ENCODE peak calls at places on chromosomes 12 and 14, in ten cellular contexts. One of them, this sample, is unnamed.
A peak's percentile ranks its signal among the peaks of the same experiment; 100 is the strongest.

GRCh38 chr12:10753066-10753465 is 29.9 kb upstream of the YBX3 start:
- DNase-seq in heart right ventricle: no peak
- DNase-seq in astrocyte: peak; percentile 76
- DNase-seq in heart left ventricle: no peak
- DNase-seq in colonic mucosa: no peak
- DNase-seq in left ventricle myocardium inferior: no peak
- DNase-seq in transverse colon: no peak
- DNase-seq in trophoblast cell: no peak
- DNase-seq in psoas muscle: no peak
- DNase-seq in kidney epithelial cell: peak; percentile 55
- DNase-seq in this sample: no peak

GRCh38 chr12:117339104-117339503 is 22.3 kb downstream of the NOS1 start:
- DNase-seq in heart right ventricle: no peak
- DNase-seq in astrocyte: no peak
- DNase-seq in heart left ventricle: no peak
- DNase-seq in colonic mucosa: no peak
- DNase-seq in left ventricle myocardium inferior: no peak
- DNase-seq in transverse colon: no peak
- DNase-seq in trophoblast cell: no peak
- DNase-seq in psoas muscle: no peak
- DNase-seq in kidney epithelial cell: no peak
- DNase-seq in this sample: no peak

GRCh38 chr12:26698186-26698585 is 134.8 kb downstream of the ITPR2 start:
- DNase-seq in heart right ventricle: no peak
- DNase-seq in astrocyte: no peak
- DNase-seq in heart left ventricle: no peak
- DNase-seq in colonic mucosa: no peak
- DNase-seq in left ventricle myocardium inferior: no peak
- DNase-seq in transverse colon: no peak
- DNase-seq in trophoblast cell: no peak
- DNase-seq in psoas muscle: no peak
- DNase-seq in kidney epithelial cell: no peak
- DNase-seq in this sample: no peak

GRCh38 chr12:68611094-68611818 is 557 bp downstream of the RAP1B start:
- DNase-seq in heart right ventricle: peak; percentile 78
- DNase-seq in astrocyte: peak; percentile 59
- DNase-seq in heart left ventricle: peak; percentile 69
- DNase-seq in colonic mucosa: peak; percentile 79
- DNase-seq in left ventricle myocardium inferior: peak; percentile 68
- DNase-seq in transverse colon: peak; percentile 71
- DNase-seq in trophoblast cell: no peak
- DNase-seq in psoas muscle: peak; percentile 82
- DNase-seq in kidney epithelial cell: no peak
- DNase-seq in this sample: peak; percentile 81

GRCh38 chr12:65765436-65765813 is 58.9 kb upstream of the HMGA2 start:
- DNase-seq in heart right ventricle: no peak
- DNase-seq in astrocyte: peak; percentile 96
- DNase-seq in heart left ventricle: no peak
- DNase-seq in colonic mucosa: no peak
- DNase-seq in left ventricle myocardium inferior: no peak
- DNase-seq in transverse colon: no peak
- DNase-seq in trophoblast cell: no peak
- DNase-seq in psoas muscle: no peak
- DNase-seq in kidney epithelial cell: no peak
- DNase-seq in this sample: no peak

GRCh38 chr14:22739423-22739822 is 27.1 kb upstream of the OXA1L start:
- DNase-seq in heart right ventricle: no peak
- DNase-seq in astrocyte: no peak
- DNase-seq in heart left ventricle: no peak
- DNase-seq in colonic mucosa: no peak
- DNase-seq in left ventricle myocardium inferior: no peak
- DNase-seq in transverse colon: no peak
- DNase-seq in trophoblast cell: peak; percentile 48
- DNase-seq in psoas muscle: no peak
- DNase-seq in kidney epithelial cell: peak; percentile 7
- DNase-seq in this sample: no peak

GRCh38 chr14:90287791-90288190 is 31.4 kb downstream of the PSMC1 start:
- DNase-seq in heart right ventricle: no peak
- DNase-seq in astrocyte: no peak
- DNase-seq in heart left ventricle: no peak
- DNase-seq in colonic mucosa: no peak
- DNase-seq in left ventricle myocardium inferior: no peak
- DNase-seq in transverse colon: no peak
- DNase-seq in trophoblast cell: no peak
- DNase-seq in psoas muscle: no peak
- DNase-seq in kidney epithelial cell: no peak
- DNase-seq in this sample: peak; percentile 40

GRCh38 chr12:1501695-1502440 is 92.5 kb downstream of the FBXL14 start:
- DNase-seq in heart right ventricle: no peak
- DNase-seq in astrocyte: no peak
- DNase-seq in heart left ventricle: no peak
- DNase-seq in colonic mucosa: no peak
- DNase-seq in left ventricle myocardium inferior: no peak
- DNase-seq in transverse colon: no peak
- DNase-seq in trophoblast cell: no peak
- DNase-seq in psoas muscle: no peak
- DNase-seq in kidney epithelial cell: no peak
- DNase-seq in this sample: no peak

GRCh38 chr14:70808023-70808401 is 1.3 kb downstream of the MAP3K9 start:
- DNase-seq in heart right ventricle: no peak
- DNase-seq in astrocyte: no peak
- DNase-seq in heart left ventricle: no peak
- DNase-seq in colonic mucosa: peak; percentile 65
- DNase-seq in left ventricle myocardium inferior: no peak
- DNase-seq in transverse colon: peak; percentile 65
- DNase-seq in trophoblast cell: no peak
- DNase-seq in psoas muscle: no peak
- DNase-seq in kidney epithelial cell: no peak
- DNase-seq in this sample: peak; percentile 65

GRCh38 chr12:9367828-9368227 is 159.6 kb upstream of the PZP start:
- DNase-seq in heart right ventricle: no peak
- DNase-seq in astrocyte: no peak
- DNase-seq in heart left ventricle: no peak
- DNase-seq in colonic mucosa: no peak
- DNase-seq in left ventricle myocardium inferior: no peak
- DNase-seq in transverse colon: no peak
- DNase-seq in trophoblast cell: no peak
- DNase-seq in psoas muscle: no peak
- DNase-seq in kidney epithelial cell: no peak
- DNase-seq in this sample: no peak

GRCh38 chr12:88723219-88723618 is 142.9 kb upstream of the KITLG start:
- DNase-seq in heart right ventricle: no peak
- DNase-seq in astrocyte: peak; percentile 5
- DNase-seq in heart left ventricle: no peak
- DNase-seq in colonic mucosa: no peak
- DNase-seq in left ventricle myocardium inferior: no peak
- DNase-seq in transverse colon: no peak
- DNase-seq in trophoblast cell: no peak
- DNase-seq in psoas muscle: no peak
- DNase-seq in kidney epithelial cell: no peak
- DNase-seq in this sample: no peak

GRCh38 chr12:78612224-78612623 is 252.3 kb upstream of the SYT1 start:
- DNase-seq in heart right ventricle: no peak
- DNase-seq in astrocyte: no peak
- DNase-seq in heart left ventricle: no peak
- DNase-seq in colonic mucosa: no peak
- DNase-seq in left ventricle myocardium inferior: no peak
- DNase-seq in transverse colon: no peak
- DNase-seq in trophoblast cell: no peak
- DNase-seq in psoas muscle: no peak
- DNase-seq in kidney epithelial cell: no peak
- DNase-seq in this sample: no peak

GRCh38 chr12:115456946-115457689 is 773.1 kb upstream of the TBX3 start:
- DNase-seq in heart right ventricle: no peak
- DNase-seq in astrocyte: no peak
- DNase-seq in heart left ventricle: no peak
- DNase-seq in colonic mucosa: no peak
- DNase-seq in left ventricle myocardium inferior: no peak
- DNase-seq in transverse colon: no peak
- DNase-seq in trophoblast cell: no peak
- DNase-seq in psoas muscle: no peak
- DNase-seq in kidney epithelial cell: no peak
- DNase-seq in this sample: no peak

GRCh38 chr14:81435048-81435577 is 35.0 kb upstream of the STON2 start:
- DNase-seq in heart right ventricle: no peak
- DNase-seq in astrocyte: no peak
- DNase-seq in heart left ventricle: no peak
- DNase-seq in colonic mucosa: no peak
- DNase-seq in left ventricle myocardium inferior: no peak
- DNase-seq in transverse colon: no peak
- DNase-seq in trophoblast cell: no peak
- DNase-seq in psoas muscle: no peak
- DNase-seq in kidney epithelial cell: no peak
- DNase-seq in this sample: no peak

GRCh38 chr14:37974421-37974820 is 233.3 kb upstream of the SSTR1 start:
- DNase-seq in heart right ventricle: no peak
- DNase-seq in astrocyte: no peak
- DNase-seq in heart left ventricle: no peak
- DNase-seq in colonic mucosa: no peak
- DNase-seq in left ventricle myocardium inferior: no peak
- DNase-seq in transverse colon: no peak
- DNase-seq in trophoblast cell: no peak
- DNase-seq in psoas muscle: no peak
- DNase-seq in kidney epithelial cell: no peak
- DNase-seq in this sample: no peak

GRCh38 chr14:78253986-78254385 is 83.8 kb downstream of the NRXN3 start:
- DNase-seq in heart right ventricle: no peak
- DNase-seq in astrocyte: peak; percentile 99
- DNase-seq in heart left ventricle: no peak
- DNase-seq in colonic mucosa: no peak
- DNase-seq in left ventricle myocardium inferior: no peak
- DNase-seq in transverse colon: no peak
- DNase-seq in trophoblast cell: no peak
- DNase-seq in psoas muscle: no peak
- DNase-seq in kidney epithelial cell: peak; percentile 90
- DNase-seq in this sample: no peak

GRCh38 chr12:130398089-130398848 is 60.6 kb downstream of the PIWIL1 start:
- DNase-seq in heart right ventricle: no peak
- DNase-seq in astrocyte: no peak
- DNase-seq in heart left ventricle: no peak
- DNase-seq in colonic mucosa: no peak
- DNase-seq in left ventricle myocardium inferior: peak; percentile 23
- DNase-seq in transverse colon: no peak
- DNase-seq in trophoblast cell: no peak
- DNase-seq in psoas muscle: no peak
- DNase-seq in kidney epithelial cell: no peak
- DNase-seq in this sample: no peak

GRCh38 chr12:110933326-110933974 is 13.1 kb upstream of the MYL2 start:
- DNase-seq in heart right ventricle: no peak
- DNase-seq in astrocyte: no peak
- DNase-seq in heart left ventricle: no peak
- DNase-seq in colonic mucosa: no peak
- DNase-seq in left ventricle myocardium inferior: no peak
- DNase-seq in transverse colon: no peak
- DNase-seq in trophoblast cell: no peak
- DNase-seq in psoas muscle: no peak
- DNase-seq in kidney epithelial cell: no peak
- DNase-seq in this sample: peak; percentile 39

DNA sequence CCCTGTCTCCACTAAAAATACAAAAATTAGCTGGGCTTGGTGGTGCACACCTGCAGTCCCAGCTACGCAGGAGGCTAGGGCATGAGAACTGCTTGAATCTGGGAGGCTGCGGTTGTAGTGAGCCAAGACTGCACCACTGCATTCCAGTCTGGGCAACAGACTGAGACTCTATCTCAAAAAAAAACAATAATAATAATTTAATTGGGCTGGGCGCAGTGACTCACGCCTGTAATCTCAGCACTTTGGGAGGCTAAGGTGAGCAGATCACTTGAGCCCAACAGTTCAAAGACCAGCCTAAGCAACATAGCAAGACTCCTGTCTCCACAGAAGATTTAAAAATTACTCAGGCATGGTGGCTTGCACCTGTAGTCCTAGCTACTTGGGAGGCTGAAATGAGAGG is 26.7 kb downstream of the CBX5 start:
- DNase-seq in heart right ventricle: no peak
- DNase-seq in astrocyte: no peak
- DNase-seq in heart left ventricle: no peak
- DNase-seq in colonic mucosa: no peak
- DNase-seq in left ventricle myocardium inferior: no peak
- DNase-seq in transverse colon: no peak
- DNase-seq in trophoblast cell: no peak
- DNase-seq in psoas muscle: no peak
- DNase-seq in kidney epithelial cell: no peak
- DNase-seq in this sample: no peak
- H3K36me3 ChIP-seq in heart right ventricle: peaks cover 68% of the 10 kb centered on the region
- H3K36me3 ChIP-seq in astrocyte: peaks cover 39% of the 10 kb centered on the region
- H3K36me3 ChIP-seq in heart left ventricle: peaks cover 62% of the 10 kb centered on the region
- H3K36me3 ChIP-seq in colonic mucosa: no peaks in the 10 kb centered on the region
- H3K36me3 ChIP-seq in left ventricle myocardium inferior: peaks cover 52% of the 10 kb centered on the region
- H3K36me3 ChIP-seq in transverse colon: peaks cover 18% of the 10 kb centered on the region
- H3K36me3 ChIP-seq in trophoblast cell: peaks cover 26% of the 10 kb centered on the region
- H3K36me3 ChIP-seq in psoas muscle: peaks cover 5% of the 10 kb centered on the region
- H3K36me3 ChIP-seq in kidney epithelial cell: peaks cover 1% of the 10 kb centered on the region
- H3K36me3 ChIP-seq in this sample: peaks cover 57% of the 10 kb centered on the region

GRCh38 chr12:122869207-122869973 is 26.5 kb downstream of the VPS37B start:
- DNase-seq in heart right ventricle: no peak
- DNase-seq in astrocyte: no peak
- DNase-seq in heart left ventricle: peak; percentile 9
- DNase-seq in colonic mucosa: no peak
- DNase-seq in left ventricle myocardium inferior: no peak
- DNase-seq in transverse colon: no peak
- DNase-seq in trophoblast cell: no peak
- DNase-seq in psoas muscle: no peak
- DNase-seq in kidney epithelial cell: no peak
- DNase-seq in this sample: no peak
- H3K36me3 ChIP-seq in heart right ventricle: peaks cover 49% of the 10 kb centered on the region
- H3K36me3 ChIP-seq in astrocyte: peaks cover 22% of the 10 kb centered on the region
- H3K36me3 ChIP-seq in heart left ventricle: peaks cover 64% of the 10 kb centered on the region
- H3K36me3 ChIP-seq in colonic mucosa: peaks cover 13% of the 10 kb centered on the region
- H3K36me3 ChIP-seq in left ventricle myocardium inferior: peaks cover 41% of the 10 kb centered on the region
- H3K36me3 ChIP-seq in transverse colon: no peaks in the 10 kb centered on the region
- H3K36me3 ChIP-seq in trophoblast cell: peaks cover 58% of the 10 kb centered on the region
- H3K36me3 ChIP-seq in psoas muscle: no peaks in the 10 kb centered on the region
- H3K36me3 ChIP-seq in kidney epithelial cell: peaks cover 4% of the 10 kb centered on the region
- H3K36me3 ChIP-seq in this sample: peaks cover 58% of the 10 kb centered on the region

GRCh38 chr14:54777395-54777794 is 125.2 kb downstream of the GCH1 start:
- DNase-seq in heart right ventricle: no peak
- DNase-seq in astrocyte: no peak
- DNase-seq in heart left ventricle: no peak
- DNase-seq in colonic mucosa: no peak
- DNase-seq in left ventricle myocardium inferior: no peak
- DNase-seq in transverse colon: no peak
- DNase-seq in trophoblast cell: no peak
- DNase-seq in psoas muscle: no peak
- DNase-seq in kidney epithelial cell: no peak
- DNase-seq in this sample: no peak
- H3K36me3 ChIP-seq in heart right ventricle: peaks cover 41% of the 10 kb centered on the region
- H3K36me3 ChIP-seq in astrocyte: peaks cover 15% of the 10 kb centered on the region
- H3K36me3 ChIP-seq in heart left ventricle: peaks cover 40% of the 10 kb centered on the region
- H3K36me3 ChIP-seq in colonic mucosa: no peaks in the 10 kb centered on the region
- H3K36me3 ChIP-seq in left ventricle myocardium inferior: peaks cover 58% of the 10 kb centered on the region
- H3K36me3 ChIP-seq in transverse colon: no peaks in the 10 kb centered on the region
- H3K36me3 ChIP-seq in trophoblast cell: peaks cover 68% of the 10 kb centered on the region
- H3K36me3 ChIP-seq in psoas muscle: no peaks in the 10 kb centered on the region
- H3K36me3 ChIP-seq in kidney epithelial cell: peaks cover 1% of the 10 kb centered on the region
- H3K36me3 ChIP-seq in this sample: peaks cover 8% of the 10 kb centered on the region

DNA sequence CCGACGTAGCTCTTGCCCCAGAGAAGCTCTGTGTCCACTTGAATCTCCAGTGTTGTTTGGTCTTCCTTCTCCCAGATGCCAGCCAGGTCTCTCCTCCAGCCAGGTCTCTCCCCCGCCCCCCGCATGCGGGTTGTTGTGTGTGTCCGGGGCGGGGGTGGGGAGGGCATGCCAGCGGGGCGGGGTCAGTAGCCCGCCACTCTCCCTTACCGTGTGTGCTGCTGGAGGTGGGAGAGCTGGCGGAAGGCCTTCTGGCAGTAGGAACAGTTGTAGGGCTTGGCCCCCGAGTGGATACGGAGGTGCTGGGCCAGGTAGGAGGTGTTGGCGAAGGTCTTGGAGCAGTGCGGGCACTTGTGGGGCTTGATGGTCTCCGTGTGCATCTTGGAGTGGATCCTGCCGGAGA is 9.2 kb upstream of the ING4 start:
- DNase-seq in heart right ventricle: no peak
- DNase-seq in astrocyte: no peak
- DNase-seq in heart left ventricle: no peak
- DNase-seq in colonic mucosa: no peak
- DNase-seq in left ventricle myocardium inferior: no peak
- DNase-seq in transverse colon: no peak
- DNase-seq in trophoblast cell: no peak
- DNase-seq in psoas muscle: no peak
- DNase-seq in kidney epithelial cell: no peak
- DNase-seq in this sample: no peak
- H3K36me3 ChIP-seq in heart right ventricle: peaks cover 100% of the 10 kb centered on the region
- H3K36me3 ChIP-seq in astrocyte: peaks cover 57% of the 10 kb centered on the region
- H3K36me3 ChIP-seq in heart left ventricle: peaks cover 100% of the 10 kb centered on the region
- H3K36me3 ChIP-seq in colonic mucosa: peaks cover 56% of the 10 kb centered on the region
- H3K36me3 ChIP-seq in left ventricle myocardium inferior: peaks cover 99% of the 10 kb centered on the region
- H3K36me3 ChIP-seq in transverse colon: peaks cover 82% of the 10 kb centered on the region
- H3K36me3 ChIP-seq in trophoblast cell: peaks cover 78% of the 10 kb centered on the region
- H3K36me3 ChIP-seq in psoas muscle: peaks cover 24% of the 10 kb centered on the region
- H3K36me3 ChIP-seq in kidney epithelial cell: no peaks in the 10 kb centered on the region
- H3K36me3 ChIP-seq in this sample: peaks cover 100% of the 10 kb centered on the region